ENCODE peak calls at places on chromosomes 12 and 14, in nine cellular contexts. N is tibial artery; Y is lung; H is mesendoderm; O is upper lobe of right lung; C is heart right ventricle; F is fibroblast of lung; W is ascending aorta; A is CD8-positive, alpha-beta T cell. L is an unnamed sample. For H3K4me1, the result is how much of the 10 kb centered on the place peaks cover.

GRCh38 chr14:23605931-23606585 is 27.5 kb upstream of the JPH4 start:
- DNase-seq in N (no peak), Y (no peak), H (no peak), O (no peak), C (no peak), F (peak), W (no peak), A (no peak), L (no peak)

GRCh38 chr14:56648508-56649301 is 69.1 kb downstream of the TMEM260 start:
- DNase-seq in N (no peak), Y (no peak), H (peak), O (no peak), C (no peak), F (no peak), W (no peak), A (no peak), L (no peak)

GRCh38 chr12:114241973-114242434 is 163.9 kb downstream of the TBX5 start:
- DNase-seq in N (no peak), Y (no peak), H (peak), O (no peak), C (no peak), F (no peak), W (no peak), A (no peak), L (no peak)

GRCh38 chr12:74741113-74741512 is 203.5 kb downstream of the ATXN7L3B start:
- DNase-seq in N (no peak), Y (no peak), H (no peak), O (no peak), C (no peak), F (no peak), W (no peak), A (no peak), L (no peak)

GRCh38 chr14:55240526-55241178 is 30.6 kb upstream of the FBXO34 start:
- DNase-seq in N (no peak), Y (no peak), H (peak), O (no peak), C (no peak), F (peak), W (no peak), A (no peak), L (no peak)

GRCh38 chr12:120366341-120366705 is 2.6 kb downstream of the MSI1 start:
- DNase-seq in N (no peak), Y (no peak), H (no peak), O (no peak), C (no peak), F (no peak), W (no peak), A (no peak), L (no peak)

GRCh38 chr14:50569714-50570274 is 9.8 kb downstream of the ATL1 start:
- DNase-seq in N (no peak), Y (no peak), H (no peak), O (no peak), C (no peak), F (no peak), W (no peak), A (no peak), L (no peak)

GRCh38 chr12:31323466-31324115 is 2.4 kb downstream of the SINHCAF start:
- DNase-seq in N (peak), Y (no peak), H (peak), O (peak), C (peak), F (no peak), W (peak), A (peak), L (no peak)

GRCh38 chr12:90940872-90941499 is 14.0 kb downstream of the CCER1 start:
- DNase-seq in N (no peak), Y (no peak), H (peak), O (no peak), C (no peak), F (peak), W (no peak), A (no peak), L (no peak)

GRCh38 chr12:64678835-64679234 is 68.5 kb downstream of the RASSF3 start:
- DNase-seq in N (no peak), Y (no peak), H (no peak), O (no peak), C (no peak), F (no peak), W (peak), A (no peak), L (no peak)

GRCh38 chr14:61561657-61562276 is 133.5 kb upstream of the HIF1A start:
- DNase-seq in N (peak), Y (peak), H (peak), O (peak), C (peak), F (peak), W (peak), A (no peak), L (peak)

DNA sequence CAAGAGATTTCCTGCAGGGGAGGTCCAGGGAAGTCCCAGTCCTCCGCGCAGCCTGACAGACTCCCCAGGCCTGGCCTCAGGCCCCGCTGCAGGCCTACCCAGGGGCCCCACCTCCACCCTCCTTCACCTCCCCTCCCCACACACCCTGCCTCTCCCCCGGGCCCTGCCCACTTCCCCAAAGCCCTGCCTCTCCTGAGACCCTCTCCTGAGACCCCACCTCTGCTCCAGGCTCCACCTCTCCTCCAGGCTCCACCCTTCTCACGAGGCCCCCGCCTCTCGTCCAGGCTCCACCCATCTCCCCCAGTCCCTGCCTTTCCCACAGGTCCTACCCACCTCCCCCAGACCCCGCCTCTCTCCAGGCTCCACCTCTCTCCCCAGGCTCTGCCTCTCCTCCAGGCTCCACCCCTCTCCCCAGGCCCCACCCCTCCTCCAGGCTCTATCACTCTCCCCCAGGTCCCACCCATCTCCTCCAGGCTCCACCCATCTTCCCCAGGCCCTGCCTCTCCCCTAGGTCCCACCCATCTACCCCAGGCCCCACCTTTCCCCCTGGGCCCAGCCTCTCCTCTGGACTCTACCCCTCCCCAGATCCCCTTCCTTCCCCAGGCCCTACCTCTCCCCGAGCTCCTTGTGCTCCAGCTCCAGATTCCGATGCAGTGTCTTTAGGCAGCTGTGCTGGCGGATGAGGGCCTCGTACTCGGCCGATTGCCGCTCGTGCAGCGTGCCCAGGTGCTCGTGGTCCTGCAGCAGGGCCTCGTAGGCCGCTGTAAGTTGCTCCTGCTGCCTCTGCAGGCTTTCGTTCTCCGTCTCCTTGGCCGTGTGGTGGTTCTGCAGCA is 58.8 kb upstream of the GPR68 start:
- DNase-seq in N (no peak), Y (no peak), H (peak), O (peak), C (peak), F (no peak), W (no peak), A (no peak), L (no peak)
- H3K4me1 ChIP-seq in N (under half), Y (under half), H (under half), O (under half), C (under half), F (under half), W (under half), A (under half), L (under half)

DNA sequence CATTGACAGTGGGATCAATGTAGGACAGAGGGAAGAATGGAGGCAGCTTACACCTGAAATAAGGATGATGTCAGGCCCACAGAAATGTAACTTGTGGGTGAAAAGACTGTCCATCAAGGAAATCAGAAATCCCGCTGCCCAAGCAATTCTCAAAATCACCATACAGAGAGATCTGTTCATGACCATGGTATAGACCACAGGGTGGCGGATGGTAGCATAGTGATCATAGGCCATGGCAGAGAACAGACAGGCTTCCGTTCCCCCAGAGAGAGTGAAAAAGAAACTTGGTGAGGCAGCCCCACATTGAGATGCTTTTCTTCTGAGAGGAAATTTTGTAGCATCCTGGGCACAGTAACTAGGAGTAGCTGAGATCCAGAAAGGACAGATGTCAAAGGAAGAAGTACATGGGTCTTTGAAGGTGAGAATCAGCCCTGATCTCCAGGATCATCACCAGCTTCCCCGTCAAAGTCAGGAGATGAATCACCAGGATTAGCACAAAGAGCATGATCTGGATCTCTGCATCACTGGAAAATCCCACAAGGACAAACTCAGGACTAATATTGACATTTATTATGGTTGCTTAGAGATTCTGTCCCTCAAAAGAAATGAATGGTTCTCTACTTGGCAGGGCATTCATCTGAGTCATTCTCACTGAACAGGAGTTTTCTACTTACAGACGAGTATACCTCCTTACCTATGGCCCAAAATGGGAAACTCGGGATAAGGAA is 5.5 kb upstream of the ZNF641 start:
- DNase-seq in N (no peak), Y (no peak), H (no peak), O (no peak), C (no peak), F (no peak), W (no peak), A (no peak), L (no peak)
- H3K4me1 ChIP-seq in N (under half), Y (under half), H (under half), O (under half), C (under half), F (under half), W (under half), A (under half), L (under half)

DNA sequence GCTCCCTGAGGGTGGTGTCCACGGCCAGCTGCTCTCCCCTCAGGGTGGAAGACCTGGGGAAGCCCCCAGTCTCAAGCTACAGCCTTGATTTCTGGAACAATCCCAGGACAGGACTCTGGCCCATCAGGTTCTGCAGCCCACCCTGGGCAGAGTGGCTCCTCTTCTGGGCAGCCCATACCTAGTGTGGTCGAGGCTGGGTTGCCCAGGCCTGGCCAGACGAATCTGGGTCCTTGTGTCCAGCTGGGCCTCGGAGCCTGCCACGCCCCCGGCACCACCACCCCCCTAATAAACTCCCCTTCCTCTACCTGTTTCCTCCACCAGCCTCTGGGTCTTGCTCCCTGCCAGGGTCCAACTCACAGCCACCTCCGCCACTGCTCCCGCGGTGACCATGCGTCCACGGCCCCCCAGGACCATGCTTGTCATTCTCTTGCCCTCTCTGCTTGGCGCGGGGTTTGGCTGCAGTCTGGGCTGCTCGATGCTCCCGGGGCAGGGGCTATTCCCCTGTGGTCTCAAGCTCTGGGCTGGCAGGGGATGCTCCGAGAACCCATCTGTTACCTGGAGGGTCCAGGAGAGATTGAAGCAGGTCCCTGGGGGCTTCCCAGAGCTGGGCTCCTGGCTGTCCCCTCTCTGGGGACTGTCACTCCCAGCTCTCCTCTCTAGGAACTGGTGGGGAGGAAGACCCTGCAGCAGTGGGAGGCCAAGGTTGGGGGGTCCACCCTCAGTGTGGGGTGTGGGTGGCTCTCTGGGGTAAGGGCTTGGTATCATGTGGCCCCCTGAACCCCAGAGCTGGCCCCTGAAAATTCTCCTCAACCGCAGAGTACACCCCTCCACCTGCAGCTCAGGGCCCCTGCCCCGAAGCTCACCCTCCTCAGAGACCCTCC is 8.7 kb upstream of the GPR132 start:
- DNase-seq in N (peak), Y (no peak), H (no peak), O (no peak), C (peak), F (no peak), W (peak), A (no peak), L (no peak)
- H3K4me1 ChIP-seq in N (under half), Y (under half), H (under half), O (under half), C (under half), F (under half), W (under half), A (half or more), L (under half)

GRCh38 chr12:46457958-46458357 is 85.4 kb upstream of the SLC38A2 start:
- DNase-seq in N (no peak), Y (no peak), H (no peak), O (no peak), C (no peak), F (no peak), W (no peak), A (no peak), L (no peak)
- H3K4me1 ChIP-seq in N (under half), Y (under half), H (under half), O (under half), C (half or more), F (under half), W (under half), A (half or more), L (under half)

DNA sequence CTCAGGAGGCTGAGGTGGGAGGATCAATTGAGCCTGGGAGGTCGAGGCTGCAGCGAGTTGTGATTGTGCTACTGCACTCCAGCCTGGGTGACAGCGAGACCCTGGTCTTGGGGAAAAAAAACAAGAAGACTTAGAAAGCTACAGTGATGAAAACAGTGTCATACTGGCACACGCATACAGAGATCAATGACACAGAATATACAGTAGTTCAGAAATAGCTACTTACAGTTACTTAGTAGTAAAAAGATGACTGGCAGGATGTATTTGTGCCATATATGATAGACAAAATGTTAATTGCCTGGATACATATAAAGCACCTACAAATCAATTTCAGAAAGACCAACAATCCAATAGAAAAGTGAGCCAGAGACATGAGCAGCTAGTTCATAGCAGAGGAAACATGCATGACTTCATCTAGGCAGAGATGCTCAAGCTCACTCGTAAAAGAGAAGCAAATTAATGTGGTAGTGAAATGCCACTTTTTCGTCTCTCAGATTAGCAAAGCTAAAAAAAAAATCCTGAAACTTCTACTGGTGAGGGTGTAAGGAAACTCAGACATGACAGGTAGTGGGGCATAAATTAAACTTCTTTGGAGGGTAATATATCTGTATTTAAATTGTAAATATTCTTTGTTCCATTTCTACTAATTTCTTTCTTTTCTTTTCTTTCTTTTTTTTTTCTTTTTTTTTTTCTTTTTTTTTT is 2.5 kb upstream of the ALDH2 start:
- DNase-seq in N (no peak), Y (no peak), H (no peak), O (no peak), C (no peak), F (no peak), W (no peak), A (no peak), L (no peak)
- H3K4me1 ChIP-seq in N (under half), Y (under half), H (under half), O (under half), C (under half), F (under half), W (under half), A (under half), L (under half)

L was measured in thoracic aorta.